ENCODE peak calls at places on chromosomes 7 and 10, in five cellular contexts. One of them, this sample, is unnamed. For H3K4me1, the result is how much of the 10 kb centered on the place peaks cover.

GRCh38 chr10:97024181-97025073 is 161.3 kb downstream of the SLIT1 start:
- DNase-seq in SK-N-SH: no peak
- DNase-seq in right lobe of liver: no peak
- DNase-seq in A549: peak
- DNase-seq in psoas muscle: peak
- DNase-seq in this sample: no peak

GRCh38 chr10:109996225-109996624 is 11.6 kb upstream of the ADD3 start:
- DNase-seq in SK-N-SH: no peak
- DNase-seq in right lobe of liver: no peak
- DNase-seq in A549: no peak
- DNase-seq in psoas muscle: no peak
- DNase-seq in this sample: no peak

GRCh38 chr7:123824754-123825067 is 20.3 kb upstream of the HYAL4 start:
- DNase-seq in SK-N-SH: no peak
- DNase-seq in right lobe of liver: no peak
- DNase-seq in A549: no peak
- DNase-seq in psoas muscle: no peak
- DNase-seq in this sample: no peak

GRCh38 chr10:131943021-131943814 is 38.5 kb downstream of the BNIP3 start:
- DNase-seq in SK-N-SH: peak
- DNase-seq in right lobe of liver: peak
- DNase-seq in A549: peak
- DNase-seq in psoas muscle: no peak
- DNase-seq in this sample: peak

GRCh38 chr7:47786557-47787248 is 161.6 kb downstream of the PKD1L1 start:
- DNase-seq in SK-N-SH: no peak
- DNase-seq in right lobe of liver: no peak
- DNase-seq in A549: peak
- DNase-seq in psoas muscle: peak
- DNase-seq in this sample: peak

GRCh38 chr7:18553585-18554055 is 58.1 kb downstream of the HDAC9 start:
- DNase-seq in SK-N-SH: peak
- DNase-seq in right lobe of liver: no peak
- DNase-seq in A549: no peak
- DNase-seq in psoas muscle: no peak
- DNase-seq in this sample: no peak

GRCh38 chr10:98438715-98439114 is 8.0 kb downstream of the HPS1 start:
- DNase-seq in SK-N-SH: no peak
- DNase-seq in right lobe of liver: no peak
- DNase-seq in A549: no peak
- DNase-seq in psoas muscle: no peak
- DNase-seq in this sample: no peak

GRCh38 chr10:44511601-44512000 is 126.7 kb upstream of the CXCL12 start:
- DNase-seq in SK-N-SH: no peak
- DNase-seq in right lobe of liver: no peak
- DNase-seq in A549: no peak
- DNase-seq in psoas muscle: no peak
- DNase-seq in this sample: no peak

GRCh38 chr10:107516349-107516748 is 351.8 kb upstream of the SORCS1 start:
- DNase-seq in SK-N-SH: no peak
- DNase-seq in right lobe of liver: no peak
- DNase-seq in A549: no peak
- DNase-seq in psoas muscle: no peak
- DNase-seq in this sample: no peak

GRCh38 chr10:101611506-101611905 is 23.4 kb downstream of the DPCD start:
- DNase-seq in SK-N-SH: no peak
- DNase-seq in right lobe of liver: no peak
- DNase-seq in A549: no peak
- DNase-seq in psoas muscle: no peak
- DNase-seq in this sample: no peak

GRCh38 chr7:105389090-105389650 is 449 bp upstream of the SRPK2 start:
- DNase-seq in SK-N-SH: no peak
- DNase-seq in right lobe of liver: peak
- DNase-seq in A549: peak
- DNase-seq in psoas muscle: peak
- DNase-seq in this sample: peak

GRCh38 chr10:70592186-70592735 is 10.3 kb downstream of the PRF1 start:
- DNase-seq in SK-N-SH: no peak
- DNase-seq in right lobe of liver: no peak
- DNase-seq in A549: no peak
- DNase-seq in psoas muscle: no peak
- DNase-seq in this sample: no peak

GRCh38 chr7:12731775-12732174 is 44.3 kb downstream of the ARL4A start:
- DNase-seq in SK-N-SH: no peak
- DNase-seq in right lobe of liver: no peak
- DNase-seq in A549: no peak
- DNase-seq in psoas muscle: no peak
- DNase-seq in this sample: no peak

GRCh38 chr7:143884276-143884977 is 17.5 kb downstream of the TCAF1 start:
- DNase-seq in SK-N-SH: no peak
- DNase-seq in right lobe of liver: no peak
- DNase-seq in A549: no peak
- DNase-seq in psoas muscle: no peak
- DNase-seq in this sample: no peak

GRCh38 chr7:40815512-40815911 is 680.7 kb downstream of the SUGCT start:
- DNase-seq in SK-N-SH: no peak
- DNase-seq in right lobe of liver: no peak
- DNase-seq in A549: no peak
- DNase-seq in psoas muscle: no peak
- DNase-seq in this sample: no peak

GRCh38 chr7:27901028-27901760 is 161.2 kb downstream of the TAX1BP1 start:
- DNase-seq in SK-N-SH: no peak
- DNase-seq in right lobe of liver: no peak
- DNase-seq in A549: no peak
- DNase-seq in psoas muscle: no peak
- DNase-seq in this sample: no peak

GRCh38 chr10:1597370-1598146 is 139.8 kb downstream of the ADARB2 start:
- DNase-seq in SK-N-SH: no peak
- DNase-seq in right lobe of liver: no peak
- DNase-seq in A549: no peak
- DNase-seq in psoas muscle: no peak
- DNase-seq in this sample: no peak

GRCh38 chr10:100655760-100656421 is 89.5 kb upstream of the PAX2 start:
- DNase-seq in SK-N-SH: peak
- DNase-seq in right lobe of liver: no peak
- DNase-seq in A549: no peak
- DNase-seq in psoas muscle: no peak
- DNase-seq in this sample: no peak

GRCh38 chr10:132699411-132700167 is 86.4 kb downstream of the NKX6-2 start:
- DNase-seq in SK-N-SH: no peak
- DNase-seq in right lobe of liver: peak
- DNase-seq in A549: no peak
- DNase-seq in psoas muscle: no peak
- DNase-seq in this sample: no peak

GRCh38 chr7:103592844-103593243 is 146.8 kb upstream of the SLC26A5 start:
- DNase-seq in SK-N-SH: no peak
- DNase-seq in right lobe of liver: no peak
- DNase-seq in A549: no peak
- DNase-seq in psoas muscle: no peak
- DNase-seq in this sample: no peak

GRCh38 chr10:113523628-113524027 is 29.2 kb upstream of the HABP2 start:
- DNase-seq in SK-N-SH: no peak
- DNase-seq in right lobe of liver: no peak
- DNase-seq in A549: no peak
- DNase-seq in psoas muscle: no peak
- DNase-seq in this sample: no peak

DNA sequence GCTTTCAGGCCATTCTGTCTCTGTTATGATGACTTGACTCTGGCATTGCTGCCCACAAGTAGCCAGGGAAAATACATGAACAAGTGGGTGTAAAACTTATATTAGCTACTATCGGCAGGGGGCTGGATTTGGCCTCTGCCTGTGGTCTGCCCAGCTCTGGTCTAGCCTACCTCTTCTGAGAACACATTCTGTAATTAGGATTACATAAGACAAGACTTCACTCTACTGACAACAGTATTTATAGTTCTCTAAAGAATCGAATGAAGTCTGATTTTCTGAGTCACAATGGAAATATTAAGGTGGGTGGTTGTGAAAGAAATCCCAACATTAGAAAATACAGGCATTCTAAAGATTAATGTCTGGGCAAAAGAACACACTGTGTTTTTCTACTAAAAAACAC is 55.5 kb downstream of the DLD start:
- DNase-seq in SK-N-SH: no peak
- DNase-seq in right lobe of liver: no peak
- DNase-seq in A549: no peak
- DNase-seq in psoas muscle: no peak
- DNase-seq in this sample: no peak
- H3K4me1 ChIP-seq in SK-N-SH: under half
- H3K4me1 ChIP-seq in right lobe of liver: under half
- H3K4me1 ChIP-seq in A549: half or more
- H3K4me1 ChIP-seq in psoas muscle: under half
- H3K4me1 ChIP-seq in this sample: under half

DNA sequence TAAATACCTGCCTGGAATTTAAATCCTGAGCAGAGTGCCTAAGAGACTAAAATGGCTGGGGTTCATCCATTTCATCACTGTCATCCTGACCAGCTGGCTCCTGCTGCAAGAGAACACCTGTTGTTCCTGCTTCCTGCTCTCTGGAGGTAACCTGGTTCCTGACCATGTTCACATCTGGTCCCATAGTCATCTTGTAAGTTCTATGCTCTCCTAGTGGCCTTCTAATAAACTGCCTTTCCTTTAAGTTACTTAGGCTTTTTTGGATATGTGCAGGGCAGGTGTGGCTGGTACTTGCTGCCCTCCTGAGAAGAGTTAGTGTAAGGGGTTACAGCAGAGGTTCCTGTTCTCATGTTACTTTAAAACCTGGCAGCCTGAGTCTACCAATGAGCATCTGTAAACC is 80.0 kb downstream of the NRCAM start:
- DNase-seq in SK-N-SH: no peak
- DNase-seq in right lobe of liver: no peak
- DNase-seq in A549: no peak
- DNase-seq in psoas muscle: no peak
- DNase-seq in this sample: no peak
- TF ChIP-seq CTCF in SK-N-SH: no peak
- TF ChIP-seq CTCF in right lobe of liver: no peak
- TF ChIP-seq CTCF in A549: no peak
- TF ChIP-seq CTCF in psoas muscle: no peak
- TF ChIP-seq CTCF in this sample: no peak

DNA sequence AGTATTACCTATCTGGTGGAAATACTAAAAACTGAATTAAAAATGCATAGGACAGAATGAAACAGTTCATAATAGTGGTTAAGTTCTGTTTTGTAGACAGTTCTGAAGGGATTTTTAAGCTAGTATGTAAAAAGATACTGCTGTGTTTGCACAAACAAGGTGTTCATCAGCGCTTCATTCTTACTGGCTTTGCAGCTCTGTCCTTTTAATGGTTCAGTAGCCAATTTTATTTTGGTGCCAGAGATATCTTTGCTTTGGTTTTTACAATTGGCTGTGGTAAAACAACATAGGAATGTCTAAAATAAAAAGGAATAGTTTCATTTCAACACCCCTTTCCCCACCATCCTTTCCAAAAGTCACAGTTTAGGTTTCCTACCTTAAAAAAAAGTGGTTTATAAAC is 33.0 kb downstream of the STAM start:
- DNase-seq in SK-N-SH: no peak
- DNase-seq in right lobe of liver: no peak
- DNase-seq in A549: no peak
- DNase-seq in psoas muscle: no peak
- DNase-seq in this sample: no peak
- H3K4me1 ChIP-seq in SK-N-SH: under half
- H3K4me1 ChIP-seq in right lobe of liver: under half
- H3K4me1 ChIP-seq in A549: under half
- H3K4me1 ChIP-seq in psoas muscle: under half
- H3K4me1 ChIP-seq in this sample: under half

GRCh38 chr10:80599424-80599847 is 61.7 kb downstream of the SH2D4B start:
- DNase-seq in SK-N-SH: peak
- DNase-seq in right lobe of liver: no peak
- DNase-seq in A549: peak
- DNase-seq in psoas muscle: no peak
- DNase-seq in this sample: peak
- TF ChIP-seq CTCF in SK-N-SH: peak
- TF ChIP-seq CTCF in right lobe of liver: peak
- TF ChIP-seq CTCF in A549: peak
- TF ChIP-seq CTCF in psoas muscle: peak
- TF ChIP-seq CTCF in this sample: peak

GRCh38 chr10:14659626-14660196 is 115.0 kb downstream of the FAM107B start:
- DNase-seq in SK-N-SH: no peak
- DNase-seq in right lobe of liver: peak
- DNase-seq in A549: no peak
- DNase-seq in psoas muscle: no peak
- DNase-seq in this sample: peak
- H3K4me1 ChIP-seq in SK-N-SH: under half
- H3K4me1 ChIP-seq in right lobe of liver: under half
- H3K4me1 ChIP-seq in A549: under half
- H3K4me1 ChIP-seq in psoas muscle: under half
- H3K4me1 ChIP-seq in this sample: under half

DNA sequence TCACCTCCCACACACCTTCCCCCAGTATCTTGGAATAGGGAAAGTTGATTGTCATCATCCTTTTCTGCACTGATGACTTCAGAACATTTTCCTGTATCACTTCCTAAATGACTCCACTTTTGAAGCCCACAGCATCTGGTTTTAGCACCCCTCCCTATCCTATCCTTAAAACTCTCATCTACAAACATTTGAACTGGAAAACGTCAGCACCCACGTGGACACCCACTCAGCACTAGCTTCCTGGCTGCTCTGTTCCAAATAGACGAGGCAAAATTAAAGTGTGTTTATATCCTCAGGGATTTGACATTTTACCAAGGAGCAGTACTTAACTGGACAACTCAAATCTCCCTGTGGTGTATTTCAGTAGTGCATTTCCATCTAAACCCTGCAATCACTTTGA is 73.9 kb downstream of the REEP3 start:
- DNase-seq in SK-N-SH: no peak
- DNase-seq in right lobe of liver: no peak
- DNase-seq in A549: no peak
- DNase-seq in psoas muscle: no peak
- DNase-seq in this sample: peak
- TF ChIP-seq CTCF in SK-N-SH: no peak
- TF ChIP-seq CTCF in right lobe of liver: no peak
- TF ChIP-seq CTCF in A549: no peak
- TF ChIP-seq CTCF in psoas muscle: peak
- TF ChIP-seq CTCF in this sample: no peak

GRCh38 chr7:55033241-55033846 is 14.5 kb downstream of the EGFR start:
- DNase-seq in SK-N-SH: no peak
- DNase-seq in right lobe of liver: no peak
- DNase-seq in A549: no peak
- DNase-seq in psoas muscle: no peak
- DNase-seq in this sample: no peak
- H3K4me1 ChIP-seq in SK-N-SH: under half
- H3K4me1 ChIP-seq in right lobe of liver: under half
- H3K4me1 ChIP-seq in A549: half or more
- H3K4me1 ChIP-seq in psoas muscle: under half
- H3K4me1 ChIP-seq in this sample: under half

GRCh38 chr10:128295003-128295402 is 168.8 kb upstream of the MKI67 start:
- DNase-seq in SK-N-SH: no peak
- DNase-seq in right lobe of liver: no peak
- DNase-seq in A549: no peak
- DNase-seq in psoas muscle: no peak
- DNase-seq in this sample: no peak
- TF ChIP-seq CTCF in SK-N-SH: no peak
- TF ChIP-seq CTCF in right lobe of liver: no peak
- TF ChIP-seq CTCF in A549: no peak
- TF ChIP-seq CTCF in psoas muscle: no peak
- TF ChIP-seq CTCF in this sample: no peak

GRCh38 chr7:110168010-110168409 is 922.9 kb upstream of the LRRN3 start:
- DNase-seq in SK-N-SH: no peak
- DNase-seq in right lobe of liver: no peak
- DNase-seq in A549: no peak
- DNase-seq in psoas muscle: no peak
- DNase-seq in this sample: no peak

GRCh38 chr7:110170762-110171161 is 920.2 kb upstream of the LRRN3 start:
- DNase-seq in SK-N-SH: no peak
- DNase-seq in right lobe of liver: no peak
- DNase-seq in A549: no peak
- DNase-seq in psoas muscle: no peak
- DNase-seq in this sample: no peak
- H3K4me1 ChIP-seq in SK-N-SH: under half
- H3K4me1 ChIP-seq in right lobe of liver: under half
- H3K4me1 ChIP-seq in A549: under half
- H3K4me1 ChIP-seq in psoas muscle: under half
- H3K4me1 ChIP-seq in this sample: under half